ENCODE peak calls at places on chromosomes 12 and 14, in five cellular contexts. N is fibroblast of villous mesenchyme, D is Calu3, S is NCI-H1417, Y is astrocyte of the spinal cord. M is an unnamed sample.

GRCh38 chr14:76780875-76781647 is 19.8 kb downstream of the VASH1 start:
- DNase-seq in Y (no peak), D (no peak), N (no peak), S (no peak), M (peak)

GRCh38 chr12:132329036-132329738 is at the start of gene GALNT9:
- DNase-seq in Y (no peak), N (no peak), D (no peak), S (no peak), M (peak)

GRCh38 chr14:100193417-100194357 is 34.2 kb upstream of the DEGS2 start:
- DNase-seq in S (no peak), Y (no peak), D (peak), N (no peak), M (no peak)

GRCh38 chr14:104782823-104783170 is 12.8 kb downstream of the AKT1 start:
- DNase-seq in N (no peak), Y (no peak), D (no peak), S (no peak), M (no peak)

GRCh38 chr12:75960086-75960910 is 71.3 kb downstream of the PHLDA1 start:
- DNase-seq in Y (no peak), S (peak), D (peak), N (no peak), M (no peak)

GRCh38 chr14:70009961-70010360 is 130.7 kb downstream of the SMOC1 start:
- DNase-seq in D (no peak), S (no peak), N (no peak), Y (no peak), M (no peak)

GRCh38 chr14:57692671-57693070 is 173.2 kb downstream of the SLC35F4 start:
- DNase-seq in D (peak), Y (peak), N (peak), S (peak), M (no peak)

GRCh38 chr12:30792648-30793499 is 38.1 kb upstream of the CAPRIN2 start:
- DNase-seq in N (peak), S (no peak), D (peak), Y (peak), M (no peak)

GRCh38 chr14:68245146-68246073 is 425.8 kb downstream of the RAD51B start:
- DNase-seq in N (peak), D (no peak), Y (peak), S (no peak), M (peak)

GRCh38 chr14:21300892-21301291 is 21.0 kb downstream of the RPGRIP1 start:
- DNase-seq in N (no peak), Y (no peak), D (peak), S (peak), M (peak)

GRCh38 chr12:1099158-1099557 is 108.1 kb downstream of the ERC1 start:
- DNase-seq in S (no peak), Y (no peak), D (no peak), N (no peak), M (no peak)

GRCh38 chr14:36365766-36366165 is 45.3 kb upstream of the MBIP start:
- DNase-seq in N (no peak), Y (no peak), D (no peak), S (peak), M (no peak)

GRCh38 chr12:94615284-94616216 is 34.8 kb downstream of the TMCC3 start:
- DNase-seq in Y (peak), N (peak), S (peak), D (peak), M (peak)

GRCh38 chr14:105152794-105153241 is 15.8 kb downstream of the JAG2 start:
- DNase-seq in Y (no peak), S (no peak), N (no peak), D (no peak), M (no peak)

GRCh38 chr12:2229661-2230539 is 177.1 kb downstream of the CACNA1C start:
- DNase-seq in Y (no peak), D (no peak), S (no peak), N (no peak), M (peak)

GRCh38 chr12:109768901-109769670 is 55.5 kb downstream of the FAM222A start:
- DNase-seq in D (no peak), S (no peak), N (no peak), Y (no peak), M (no peak)

GRCh38 chr12:127052491-127053232 is 1214.3 kb upstream of the TMEM132C start:
- DNase-seq in Y (peak), S (no peak), D (no peak), N (no peak), M (no peak)

GRCh38 chr12:111412007-111412829 is 6.5 kb downstream of the SH2B3 start:
- DNase-seq in S (peak), Y (peak), N (no peak), D (no peak), M (no peak)

GRCh38 chr12:2396448-2396871 is 343.7 kb downstream of the CACNA1C start:
- DNase-seq in D (no peak), Y (peak), N (peak), S (no peak), M (peak)

GRCh38 chr12:6647083-6647604 is at the start of gene ACRBP:
- DNase-seq in Y (peak), N (peak), D (no peak), S (no peak), M (peak)